ENCODE peak calls at places on chromosomes 6 and 20, in four cellular contexts. P is T follicular helper cell, O is COR-L47, R is NCI-H187. S is an unnamed sample.

GRCh38 chr6:150361876-150362275 is 6.9 kb upstream of the IYD start:
- DNase-seq in P (no peak), O (no peak), R (no peak), S (no peak)

GRCh38 chr6:128479048-128479666 is 41.2 kb downstream of the PTPRK start:
- DNase-seq in P (no peak), O (no peak), R (no peak), S (no peak)

GRCh38 chr6:25296217-25296905 is 17.2 kb downstream of the CARMIL1 start:
- DNase-seq in P (no peak), O (no peak), R (no peak), S (no peak)

GRCh38 chr6:166433096-166433495 is 50.4 kb upstream of the MPC1 start:
- DNase-seq in P (no peak), O (no peak), R (no peak), S (no peak)

GRCh38 chr6:100379386-100379785 is 85.3 kb downstream of the SIM1 start:
- DNase-seq in P (no peak), O (no peak), R (no peak), S (no peak)

GRCh38 chr6:39225543-39225942 is 3.7 kb downstream of the KCNK5 start:
- DNase-seq in P (no peak), O (no peak), R (no peak), S (no peak)

GRCh38 chr20:62025394-62025793 is 40.3 kb downstream of the TAF4 start:
- DNase-seq in P (no peak), O (no peak), R (no peak), S (no peak)

GRCh38 chr20:63071541-63072181 is 64.9 kb upstream of the BHLHE23 start:
- DNase-seq in P (no peak), O (no peak), R (no peak), S (peak; percentile 12)

GRCh38 chr20:5156670-5157448 is 30.1 kb downstream of the CDS2 start:
- DNase-seq in P (no peak), O (no peak), R (no peak), S (no peak)

GRCh38 chr6:109816452-109817374 is 125.6 kb downstream of the FIG4 start:
- DNase-seq in P (no peak), O (peak; percentile 90), R (peak; percentile 51), S (no peak)

GRCh38 chr6:111441678-111442243 is 41.3 kb downstream of the REV3L start:
- DNase-seq in P (no peak), O (no peak), R (no peak), S (no peak)

GRCh38 chr6:57242505-57242904 is 20.4 kb upstream of the RAB23 start:
- DNase-seq in P (no peak), O (no peak), R (no peak), S (no peak)

GRCh38 chr6:109187399-109188114 is 92.2 kb downstream of the CEP57L1 start:
- DNase-seq in P (peak; percentile 37), O (peak; percentile 18), R (peak; percentile 8), S (peak; percentile 37)

GRCh38 chr6:5749016-5749665 is 257.6 kb downstream of the NRN1 start:
- DNase-seq in P (no peak), O (no peak), R (no peak), S (no peak)

S was measured in effector CD8-positive, alpha-beta T cell.